ENCODE peak calls at places on chromosomes 6 and 20, in eight cellular contexts. U is WERI-Rb-1, L is upper lobe of right lung, Q is RWPE1, X is psoas muscle, K is Panc1, R is astrocyte, F is GM12878. I is an unnamed sample.

GRCh38 chr6:168949876-168950499 is 303.7 kb downstream of the THBS2 start:
- DNase-seq in U (no peak), L (no peak), Q (no peak), X (no peak), K (no peak), R (no peak), F (no peak), I (no peak)

GRCh38 chr20:32017711-32018251 is 7.5 kb downstream of the CCM2L start:
- DNase-seq in U (peak), L (peak), Q (peak), X (no peak), K (no peak), R (no peak), F (no peak), I (peak)

GRCh38 chr20:12152996-12153395 is 235.3 kb downstream of the BTBD3 start:
- DNase-seq in U (no peak), L (no peak), Q (no peak), X (no peak), K (no peak), R (peak), F (no peak), I (no peak)

GRCh38 chr6:9999806-10000205 is 415.1 kb downstream of the TFAP2A start:
- DNase-seq in U (no peak), L (no peak), Q (no peak), X (no peak), K (no peak), R (no peak), F (no peak), I (no peak)

GRCh38 chr6:42359021-42359420 is 92.7 kb downstream of the TRERF1 start:
- DNase-seq in U (no peak), L (no peak), Q (no peak), X (no peak), K (no peak), R (no peak), F (no peak), I (no peak)

GRCh38 chr6:17994019-17994418 is 6.6 kb upstream of the KIF13A start:
- DNase-seq in U (no peak), L (no peak), Q (no peak), X (no peak), K (no peak), R (peak), F (no peak), I (no peak)

GRCh38 chr6:112579601-112580000 is 232.5 kb downstream of the RFPL4B start:
- DNase-seq in U (no peak), L (no peak), Q (no peak), X (no peak), K (no peak), R (no peak), F (no peak), I (no peak)

GRCh38 chr6:157943964-157944283 is 37.7 kb upstream of the SYNJ2 start:
- DNase-seq in U (no peak), L (no peak), Q (no peak), X (no peak), K (no peak), R (no peak), F (no peak), I (no peak)

GRCh38 chr6:168015492-168016175 is 18.2 kb downstream of the KIF25 start:
- DNase-seq in U (no peak), L (no peak), Q (no peak), X (no peak), K (no peak), R (no peak), F (no peak), I (no peak)

DNA sequence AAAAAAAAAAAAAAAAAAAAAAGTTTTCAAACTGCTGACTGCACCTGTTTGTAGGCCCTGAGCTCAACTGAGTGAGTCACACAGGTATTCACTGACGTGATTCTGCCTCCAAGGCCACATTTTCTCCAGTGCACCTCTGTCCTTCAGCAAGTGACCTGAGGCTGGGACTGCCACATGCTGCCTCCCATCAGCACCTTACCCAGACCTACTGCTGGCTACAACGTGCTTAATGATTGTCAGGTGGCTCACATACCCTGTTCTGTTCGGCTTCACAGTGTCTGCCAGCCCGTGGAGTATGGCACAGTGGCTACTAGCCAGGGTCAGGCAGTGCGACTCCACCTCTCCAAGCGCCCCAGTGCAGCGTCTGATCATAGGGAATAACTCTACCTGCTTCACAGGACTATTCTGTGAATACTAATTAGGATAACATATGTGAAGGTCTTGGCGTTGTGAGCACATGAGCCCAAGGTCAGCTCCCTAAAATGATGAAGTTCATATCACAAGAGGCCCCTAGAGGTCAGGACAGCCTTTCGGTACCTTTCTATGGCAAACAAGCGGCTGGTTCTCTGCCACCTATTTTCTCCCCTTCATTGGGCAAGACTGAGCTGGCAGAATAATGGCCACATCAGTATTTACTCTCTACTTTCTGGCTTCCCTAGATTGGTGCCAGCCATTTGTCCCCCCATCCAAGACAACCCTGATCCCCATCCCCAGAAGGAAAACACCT is 28.1 kb downstream of the RIPOR3 start:
- DNase-seq in U (peak), L (no peak), Q (peak), X (no peak), K (no peak), R (no peak), F (no peak), I (no peak)
- TF ChIP-seq CTCF in U (peak), L (peak), Q (no peak), X (no peak), K (no peak), R (no peak), F (peak), I (no peak)

GRCh38 chr6:56839533-56840183 is 115.2 kb upstream of the BEND6 start:
- DNase-seq in U (no peak), L (no peak), Q (no peak), X (no peak), K (no peak), R (no peak), F (no peak), I (no peak)
- H3K27ac ChIP-seq in U (no peak), L (no peak), Q (no peak), X (peak), K (peak), R (peak), F (peak), I (no peak)

DNA sequence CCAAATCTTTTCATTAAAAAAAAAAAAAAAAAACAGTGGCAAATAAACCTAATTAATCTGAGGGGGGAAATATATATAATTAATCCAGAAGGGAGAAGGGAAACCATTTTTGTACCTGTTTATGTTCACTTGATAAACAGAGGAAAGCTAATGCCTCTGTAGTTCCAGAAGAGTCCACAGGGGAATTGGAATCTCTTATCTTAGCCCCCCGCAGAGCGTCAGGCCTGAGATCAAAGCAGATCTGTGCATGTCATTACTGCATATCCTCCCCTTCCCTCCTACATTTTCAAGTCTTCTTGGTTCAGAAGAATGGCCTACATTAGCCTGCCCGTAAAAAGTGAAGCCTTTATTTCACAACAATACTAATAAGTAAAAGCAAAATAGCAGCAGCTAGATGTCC is 157.2 kb downstream of the PTPRT start:
- DNase-seq in U (no peak), L (no peak), Q (no peak), X (no peak), K (no peak), R (no peak), F (no peak), I (no peak)
- TF ChIP-seq CTCF in U (no peak), L (no peak), Q (no peak), X (no peak), K (no peak), R (no peak), F (no peak), I (no peak)

DNA sequence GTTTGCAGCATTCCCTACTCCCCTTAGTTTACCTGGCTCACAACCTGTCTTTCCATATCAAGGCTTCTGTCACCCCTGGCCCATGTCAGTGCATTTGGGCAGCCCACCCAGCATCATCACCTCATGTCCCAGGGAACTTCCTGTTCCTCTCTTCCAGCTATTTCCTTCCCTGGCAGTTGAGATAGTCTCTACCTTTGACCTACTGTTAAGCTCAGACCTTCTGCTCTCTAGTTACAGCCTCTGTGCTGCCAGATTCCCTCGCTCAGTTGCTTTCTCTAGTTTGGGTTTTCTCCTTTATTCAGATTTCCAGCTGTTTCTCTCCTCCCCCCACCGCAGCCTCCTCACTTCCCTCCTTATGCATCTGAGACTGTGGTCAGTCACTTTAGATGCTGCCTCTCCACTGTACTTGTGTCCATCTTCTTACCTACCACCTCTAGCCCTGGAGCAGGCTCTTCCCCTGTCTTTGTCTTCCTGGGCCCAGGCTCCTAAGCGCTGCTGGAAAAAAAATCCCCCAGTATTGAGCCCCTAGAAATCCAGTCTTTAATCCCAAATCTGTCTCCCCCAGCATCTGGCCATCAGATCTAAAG is 16.3 kb downstream of the PTPN1 start:
- DNase-seq in U (peak), L (no peak), Q (no peak), X (no peak), K (no peak), R (no peak), F (no peak), I (no peak)
- H3K27ac ChIP-seq in U (peak), L (no peak), Q (peak), X (no peak), K (peak), R (no peak), F (peak), I (no peak)

DNA sequence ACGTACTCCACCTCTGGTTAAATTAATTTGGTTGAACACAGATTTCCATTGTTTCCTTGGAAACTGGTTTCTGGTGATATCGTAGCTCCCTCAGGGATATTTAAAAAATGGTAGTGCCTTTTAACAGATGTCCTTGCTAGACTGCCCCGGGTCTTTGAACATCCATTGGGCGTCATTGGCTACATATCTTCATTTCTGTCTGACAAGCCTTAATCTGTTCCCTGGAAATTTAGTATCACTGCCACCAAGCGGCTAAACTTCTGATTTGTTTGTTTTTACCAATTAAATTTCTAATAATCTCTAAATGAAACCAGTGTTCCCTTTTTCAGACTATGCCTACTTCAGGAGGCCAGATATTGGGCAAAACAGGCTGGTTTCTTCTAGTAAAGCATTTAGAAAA is 249.3 kb downstream of the ZFAND3 start:
- DNase-seq in U (no peak), L (no peak), Q (no peak), X (no peak), K (no peak), R (no peak), F (no peak), I (no peak)
- TF ChIP-seq CTCF in U (no peak), L (no peak), Q (no peak), X (no peak), K (peak), R (no peak), F (no peak), I (no peak)

DNA sequence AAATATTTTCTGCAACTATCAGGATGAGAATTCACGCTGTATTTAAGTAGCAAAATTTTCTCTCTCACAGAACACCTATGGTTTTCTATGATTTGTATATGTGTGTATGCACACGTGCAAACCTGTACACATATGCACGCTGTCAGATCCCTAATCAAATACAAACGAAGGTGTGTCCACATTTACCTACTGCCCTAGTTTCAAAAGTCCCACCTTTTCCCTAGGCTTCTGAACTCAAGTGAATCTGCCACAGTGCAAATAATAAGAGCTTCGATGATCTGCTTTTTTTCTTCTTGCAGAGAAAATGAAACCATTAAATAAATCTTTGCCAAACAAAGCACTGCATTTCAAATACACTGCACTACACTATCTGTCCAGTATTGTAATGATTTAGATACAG is 6.5 kb downstream of the HIVEP2 start:
- DNase-seq in U (no peak), L (no peak), Q (no peak), X (no peak), K (no peak), R (no peak), F (no peak), I (no peak)
- H3K27ac ChIP-seq in U (no peak), L (no peak), Q (no peak), X (no peak), K (no peak), R (no peak), F (no peak), I (no peak)

GRCh38 chr6:128327890-128328289 is 192.5 kb downstream of the PTPRK start:
- DNase-seq in U (peak), L (no peak), Q (no peak), X (no peak), K (peak), R (no peak), F (no peak), I (no peak)
- TF ChIP-seq CTCF in U (peak), L (peak), Q (no peak), X (peak), K (peak), R (peak), F (peak), I (peak)